ENCODE peak calls at places on chromosomes 1 and 21, in five cellular contexts. Q is DMS153; H is bronchial epithelial cell; X is stimulated activated CD8-positive, alpha-beta memory T cell treated with anti-CD3 and anti-CD28 coated beads, Interleukin-12 subunit alpha, Interleukin-12 subunit beta, amount 100 ng/mL, for 1 hour; G is germinal center. M is an unnamed sample.

GRCh38 chr21:42533306-42533962 is 19.8 kb downstream of the SLC37A1 start:
- DNase-seq in Q (no peak), H (no peak), X (no peak), G (no peak), M (no peak)

GRCh38 chr1:161119379-161120061 is 1.6 kb downstream of the NIT1 start:
- DNase-seq in Q (no peak), H (peak), X (no peak), G (peak), M (peak)

GRCh38 chr1:9400425-9401079 is 107.9 kb downstream of the SPSB1 start:
- DNase-seq in Q (no peak), H (no peak), X (no peak), G (no peak), M (no peak)

GRCh38 chr1:46393510-46393909 is 607 bp upstream of the FAAH start:
- DNase-seq in Q (no peak), H (no peak), X (no peak), G (no peak), M (no peak)

GRCh38 chr21:39581414-39581813 is 31.3 kb upstream of the B3GALT5 start:
- DNase-seq in Q (no peak), H (no peak), X (no peak), G (no peak), M (no peak)

GRCh38 chr1:20486457-20487235 is 636 bp upstream of the CAMK2N1 start:
- DNase-seq in Q (peak), H (no peak), X (no peak), G (no peak), M (peak)

GRCh38 chr1:153568367-153569099 is 2.9 kb upstream of the S100A2 start:
- DNase-seq in Q (peak), H (peak), X (peak), G (peak), M (peak)

GRCh38 chr1:230368363-230368762 is 57.8 kb downstream of the PGBD5 start:
- DNase-seq in Q (no peak), H (peak), X (no peak), G (no peak), M (no peak)

GRCh38 chr1:80462006-80462405 is 1338.7 kb upstream of the ADGRL2 start:
- DNase-seq in Q (no peak), H (no peak), X (no peak), G (no peak), M (no peak)

GRCh38 chr1:244163131-244163530 is 112.0 kb downstream of the ZBTB18 start:
- DNase-seq in Q (no peak), H (no peak), X (no peak), G (no peak), M (peak)

GRCh38 chr1:226831953-226832352 is 38.5 kb upstream of the PSEN2 start:
- DNase-seq in Q (no peak), H (peak), X (no peak), G (no peak), M (no peak)

GRCh38 chr1:230171337-230172015 is 104.4 kb downstream of the GALNT2 start:
- DNase-seq in Q (no peak), H (peak), X (no peak), G (no peak), M (peak)

GRCh38 chr1:84344286-84344685 is 42.8 kb downstream of the SAMD13 start:
- DNase-seq in Q (no peak), H (peak), X (no peak), G (no peak), M (no peak)

GRCh38 chr1:9292361-9293240 is at the start of gene SPSB1:
- DNase-seq in Q (peak), H (peak), X (peak), G (peak), M (peak)

GRCh38 chr1:182446033-182446669 is 3.8 kb upstream of the RGSL1 start:
- DNase-seq in Q (peak), H (peak), X (no peak), G (peak), M (peak)

GRCh38 chr1:46547481-46548383 is 3.7 kb downstream of the KNCN start:
- DNase-seq in Q (peak), H (peak), X (no peak), G (no peak), M (peak)

GRCh38 chr1:115557715-115558114 is 84.1 kb upstream of the VANGL1 start:
- DNase-seq in Q (peak), H (peak), X (no peak), G (no peak), M (no peak)

GRCh38 chr1:85617582-85618237 is 37.1 kb downstream of the CCN1 start:
- DNase-seq in Q (no peak), H (no peak), X (no peak), G (no peak), M (peak)

GRCh38 chr1:176033474-176033873 is 173.6 kb downstream of the COP1 start:
- DNase-seq in Q (no peak), H (peak), X (no peak), G (no peak), M (peak)

GRCh38 chr1:19878637-19878985 is 3.6 kb upstream of the OTUD3 start:
- DNase-seq in Q (no peak), H (no peak), X (no peak), G (no peak), M (no peak)

GRCh38 chr1:110390096-110390495 is 730 bp downstream of the SLC16A4 start:
- DNase-seq in Q (no peak), H (peak), X (no peak), G (no peak), M (peak)

GRCh38 chr1:158989424-158989823 is 20.3 kb upstream of the IFI16 start:
- DNase-seq in Q (no peak), H (no peak), X (no peak), G (no peak), M (no peak)

GRCh38 chr1:111422546-111423391 is 4.8 kb downstream of the OVGP1 start:
- DNase-seq in Q (peak), H (peak), X (no peak), G (no peak), M (peak)

GRCh38 chr1:35047188-35047858 is 15.6 kb upstream of the ZMYM6 start:
- DNase-seq in Q (no peak), H (peak), X (no peak), G (no peak), M (peak)

GRCh38 chr21:42219606-42220137 is 732 bp downstream of the ABCG1 start:
- DNase-seq in Q (no peak), H (no peak), X (no peak), G (peak), M (no peak)

GRCh38 chr1:30331415-30332065 is 391.8 kb downstream of the MATN1 start:
- DNase-seq in Q (no peak), H (peak), X (no peak), G (no peak), M (no peak)

GRCh38 chr1:177163844-177164379 is 600 bp downstream of the ASTN1 start:
- DNase-seq in Q (no peak), H (no peak), X (no peak), G (no peak), M (no peak)

GRCh38 chr21:41783476-41784150 is 16.8 kb upstream of the RIPK4 start:
- DNase-seq in Q (peak), H (peak), X (no peak), G (no peak), M (peak)

GRCh38 chr1:115679141-115679611 is 37.4 kb downstream of the VANGL1 start:
- DNase-seq in Q (no peak), H (peak), X (no peak), G (no peak), M (peak)

GRCh38 chr1:172383541-172383940 is 36.9 kb upstream of the C1orf105 start:
- DNase-seq in Q (no peak), H (no peak), X (no peak), G (no peak), M (peak)

GRCh38 chr1:189811960-189812359 is 665.7 kb downstream of the BRINP3 start:
- DNase-seq in Q (no peak), H (no peak), X (no peak), G (no peak), M (no peak)

GRCh38 chr1:233635765-233636502 is 22.0 kb downstream of the KCNK1 start:
- DNase-seq in Q (no peak), H (peak), X (no peak), G (no peak), M (peak)

GRCh38 chr1:10537082-10537766 is 62.5 kb downstream of the PEX14 start:
- DNase-seq in Q (peak), H (no peak), X (no peak), G (no peak), M (peak)

GRCh38 chr1:160227045-160227444 is 21.9 kb downstream of the PEA15 start:
- DNase-seq in Q (no peak), H (no peak), X (no peak), G (no peak), M (no peak)

GRCh38 chr1:153617677-153618076 is 1.6 kb upstream of the S100A14 start:
- DNase-seq in Q (peak), H (no peak), X (no peak), G (peak), M (no peak)

GRCh38 chr1:226425431-226426031 is 17.6 kb upstream of the PARP1 start:
- DNase-seq in Q (no peak), H (no peak), X (peak), G (no peak), M (no peak)

GRCh38 chr1:18942340-18942739 is 14.1 kb downstream of the IFFO2 start:
- DNase-seq in Q (no peak), H (no peak), X (no peak), G (no peak), M (no peak)

M was measured in adipocyte.